ENCODE peak calls at places on chromosome 2, in ten cellular contexts. X, R, J, H, Q, L, W, O, C and P are unnamed samples.

GRCh38 chr2:60533114-60534033 is 20.1 kb downstream of the BCL11A start:
- DNase-seq in X (no peak), R (no peak), J (peak), H (no peak), Q (no peak), L (no peak), W (no peak), O (no peak), C (no peak), P (no peak)

GRCh38 chr2:10658041-10658913 is 31.5 kb downstream of the NOL10 start:
- DNase-seq in X (no peak), R (peak), J (peak), H (peak), Q (no peak), L (no peak), W (no peak), O (no peak), C (no peak), P (no peak)

GRCh38 chr2:73281244-73281643 is 3.0 kb downstream of the FBXO41 start:
- DNase-seq in X (no peak), R (no peak), J (no peak), H (no peak), Q (no peak), L (no peak), W (no peak), O (no peak), C (no peak), P (no peak)

GRCh38 chr2:205743137-205743536 is 60.8 kb downstream of the NRP2 start:
- DNase-seq in X (no peak), R (no peak), J (no peak), H (no peak), Q (no peak), L (no peak), W (no peak), O (peak), C (no peak), P (no peak)

GRCh38 chr2:134146620-134147019 is 107.3 kb upstream of the MGAT5 start:
- DNase-seq in X (no peak), R (peak), J (no peak), H (no peak), Q (no peak), L (no peak), W (no peak), O (no peak), C (no peak), P (no peak)

GRCh38 chr2:172246649-172247048 is 143.9 kb upstream of the DLX2 start:
- DNase-seq in X (no peak), R (peak), J (no peak), H (peak), Q (no peak), L (no peak), W (no peak), O (no peak), C (no peak), P (no peak)

GRCh38 chr2:129233166-129233565 is 746.3 kb upstream of the RAB6C start:
- DNase-seq in X (no peak), R (no peak), J (no peak), H (no peak), Q (no peak), L (no peak), W (no peak), O (no peak), C (no peak), P (peak)

GRCh38 chr2:85542777-85543176 is 3.8 kb downstream of the MAT2A start:
- DNase-seq in X (no peak), R (no peak), J (no peak), H (no peak), Q (no peak), L (no peak), W (no peak), O (no peak), C (no peak), P (no peak)

GRCh38 chr2:70118798-70119454 is 31.6 kb downstream of the PCBP1 start:
- DNase-seq in X (peak), R (no peak), J (peak), H (no peak), Q (no peak), L (no peak), W (no peak), O (no peak), C (no peak), P (no peak)

GRCh38 chr2:48790407-48791170 is 35.1 kb upstream of the LHCGR start:
- DNase-seq in X (no peak), R (no peak), J (no peak), H (no peak), Q (no peak), L (no peak), W (no peak), O (no peak), C (no peak), P (no peak)

GRCh38 chr2:226213717-226214116 is 585.9 kb downstream of the IRS1 start:
- DNase-seq in X (no peak), R (peak), J (peak), H (no peak), Q (no peak), L (no peak), W (no peak), O (no peak), C (no peak), P (no peak)

GRCh38 chr2:81767173-81767720 is 1462.7 kb upstream of the LRRTM1 start:
- DNase-seq in X (no peak), R (peak), J (peak), H (no peak), Q (no peak), L (no peak), W (no peak), O (no peak), C (no peak), P (no peak)

GRCh38 chr2:95059656-95060370 is 34.3 kb downstream of the MAL start:
- DNase-seq in X (no peak), R (no peak), J (no peak), H (no peak), Q (no peak), L (no peak), W (no peak), O (peak), C (no peak), P (no peak)

GRCh38 chr2:119937680-119938079 is 75.2 kb upstream of the EPB41L5 start:
- DNase-seq in X (no peak), R (no peak), J (no peak), H (no peak), Q (no peak), L (no peak), W (no peak), O (no peak), C (no peak), P (no peak)

GRCh38 chr2:119941388-119941787 is 71.5 kb upstream of the EPB41L5 start:
- DNase-seq in X (no peak), R (no peak), J (no peak), H (no peak), Q (no peak), L (no peak), W (no peak), O (no peak), C (no peak), P (no peak)

GRCh38 chr2:119940856-119941255 is 72.0 kb upstream of the EPB41L5 start:
- DNase-seq in X (no peak), R (peak), J (peak), H (no peak), Q (no peak), L (no peak), W (no peak), O (no peak), C (no peak), P (no peak)

GRCh38 chr2:119941981-119942513 is 70.8 kb upstream of the EPB41L5 start:
- DNase-seq in X (no peak), R (no peak), J (no peak), H (no peak), Q (no peak), L (no peak), W (no peak), O (no peak), C (no peak), P (no peak)

DNA sequence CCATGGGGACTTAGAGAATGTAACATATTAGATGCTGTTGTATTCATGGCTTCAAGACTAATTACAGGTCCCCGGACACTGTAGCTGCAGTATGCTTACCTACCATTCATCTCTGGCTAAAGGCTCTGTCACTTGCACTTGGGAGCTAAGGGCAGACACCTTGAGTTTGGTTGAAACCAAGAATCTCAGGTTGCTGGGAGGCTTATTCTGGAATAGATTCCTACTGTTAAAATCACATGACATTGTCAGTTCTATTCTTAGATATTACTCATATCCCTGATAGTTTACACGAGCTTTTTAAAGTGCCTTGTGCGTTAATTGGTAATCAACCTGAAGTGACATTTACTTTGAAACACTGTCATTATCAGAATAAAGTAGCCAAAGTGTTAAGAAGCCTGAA is 73.0 kb upstream of the EPB41L5 start:
- DNase-seq in X (no peak), R (no peak), J (no peak), H (no peak), Q (no peak), L (no peak), W (no peak), O (no peak), C (no peak), P (no peak)
- TF ChIP-seq CTCF in X (no peak), R (no peak), J (no peak), H (no peak), Q (no peak), L (no peak), W (no peak), O (no peak), C (no peak), P (no peak)

DNA sequence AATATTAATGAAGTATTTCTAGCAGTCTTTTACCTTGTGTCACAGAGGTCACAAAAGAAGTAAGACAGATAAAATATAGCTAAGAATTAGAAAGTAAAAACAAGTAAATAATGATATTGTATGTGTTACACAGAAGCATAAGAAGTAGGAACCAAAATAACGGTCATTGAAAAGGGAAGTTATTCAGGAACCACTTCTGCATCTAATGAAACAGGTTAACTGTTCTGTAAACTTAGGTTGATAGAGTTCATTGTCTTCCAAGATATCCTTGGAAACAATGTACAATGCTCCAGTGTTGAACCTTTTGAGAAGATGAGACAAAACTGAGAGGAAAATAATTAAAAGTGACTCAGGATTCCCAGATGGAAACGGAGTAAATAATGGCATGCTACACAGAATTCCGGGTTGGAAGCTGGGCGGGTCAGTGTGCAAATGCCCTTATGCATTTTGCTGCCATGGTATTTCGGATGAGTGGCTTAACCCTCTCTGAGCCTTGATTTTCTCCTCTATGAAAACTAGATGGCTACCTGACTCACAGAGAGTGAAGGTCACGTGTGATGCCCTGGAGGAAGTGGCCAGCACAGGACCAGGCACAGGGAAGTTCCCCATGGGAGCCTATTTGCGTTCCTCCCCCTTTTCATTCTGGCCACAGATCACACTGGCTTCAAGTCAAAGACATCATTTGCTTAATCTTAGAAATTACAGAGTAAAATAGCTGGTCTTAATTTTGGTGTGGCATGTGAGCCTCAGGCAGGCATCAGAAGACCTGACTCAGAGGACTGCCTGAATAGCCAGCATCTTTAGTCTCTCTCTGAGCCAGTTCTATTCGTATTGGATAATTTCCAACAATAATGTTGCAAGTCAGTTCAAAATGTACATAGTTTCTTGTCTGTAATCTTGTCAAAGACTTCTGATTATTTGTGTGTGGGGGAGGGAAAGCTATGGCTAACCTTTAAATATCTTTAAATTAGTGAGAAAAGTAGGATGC is 57.4 kb upstream of the CD302 start:
- DNase-seq in X (no peak), R (peak), J (peak), H (no peak), Q (no peak), L (no peak), W (no peak), O (no peak), C (no peak), P (no peak)
- TF ChIP-seq CTCF in X (no peak), R (no peak), J (no peak), H (no peak), Q (no peak), L (no peak), W (no peak), O (no peak), C (no peak), P (no peak)

GRCh38 chr2:168244318-168244717 is 3.1 kb downstream of the STK39 start:
- DNase-seq in X (no peak), R (no peak), J (no peak), H (no peak), Q (no peak), L (no peak), W (no peak), O (no peak), C (no peak), P (no peak)

GRCh38 chr2:168243061-168243460 is 4.3 kb downstream of the STK39 start:
- DNase-seq in X (no peak), R (no peak), J (no peak), H (no peak), Q (no peak), L (no peak), W (no peak), O (no peak), C (no peak), P (no peak)

GRCh38 chr2:168246483-168247340 is 683 bp downstream of the STK39 start:
- DNase-seq in X (peak), R (peak), J (peak), H (no peak), Q (peak), L (peak), W (peak), O (peak), C (peak), P (peak)

GRCh38 chr2:168246072-168246482 is 1.3 kb downstream of the STK39 start:
- DNase-seq in X (no peak), R (peak), J (no peak), H (no peak), Q (peak), L (no peak), W (no peak), O (no peak), C (no peak), P (no peak)

DNA sequence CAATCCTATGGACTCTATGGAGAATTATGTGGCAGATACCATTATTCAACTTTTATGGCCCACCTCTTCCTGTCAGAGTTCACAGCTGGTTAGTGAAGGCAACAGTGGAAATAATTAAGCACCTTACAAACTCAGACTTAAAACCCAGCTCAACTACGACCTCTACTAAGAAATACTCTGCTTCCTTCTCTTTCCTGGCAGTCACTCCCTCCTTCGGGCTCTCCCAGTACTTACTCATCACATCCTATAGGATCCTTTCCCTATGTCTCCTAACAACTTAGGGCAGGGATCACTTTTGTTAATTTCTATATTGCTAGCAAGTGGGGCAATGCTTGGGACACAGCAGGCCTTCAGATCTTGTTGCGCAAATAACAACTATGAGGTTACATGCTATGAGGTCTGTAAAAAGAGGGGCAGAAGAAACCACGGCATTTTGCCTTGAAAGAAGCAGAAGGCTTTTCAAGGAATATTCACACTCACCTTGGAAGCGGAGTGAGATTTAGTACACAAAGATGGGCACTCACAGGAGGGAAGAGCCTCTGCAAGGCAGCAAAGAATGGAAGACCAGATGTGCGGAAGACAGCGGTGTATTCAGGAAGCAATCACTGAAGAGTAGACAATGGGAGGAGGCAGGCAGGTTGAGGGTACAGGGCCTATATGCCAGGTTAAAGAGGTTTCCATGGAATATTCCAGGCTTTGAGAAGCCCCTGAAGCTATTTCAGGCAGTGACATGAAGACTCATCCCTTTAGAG is 2.1 kb downstream of the STK39 start:
- DNase-seq in X (no peak), R (peak), J (peak), H (no peak), Q (no peak), L (no peak), W (no peak), O (no peak), C (no peak), P (no peak)
- TF ChIP-seq CTCF in X (no peak), R (no peak), J (no peak), H (no peak), Q (no peak), L (no peak), W (no peak), O (no peak), C (no peak), P (no peak)

DNA sequence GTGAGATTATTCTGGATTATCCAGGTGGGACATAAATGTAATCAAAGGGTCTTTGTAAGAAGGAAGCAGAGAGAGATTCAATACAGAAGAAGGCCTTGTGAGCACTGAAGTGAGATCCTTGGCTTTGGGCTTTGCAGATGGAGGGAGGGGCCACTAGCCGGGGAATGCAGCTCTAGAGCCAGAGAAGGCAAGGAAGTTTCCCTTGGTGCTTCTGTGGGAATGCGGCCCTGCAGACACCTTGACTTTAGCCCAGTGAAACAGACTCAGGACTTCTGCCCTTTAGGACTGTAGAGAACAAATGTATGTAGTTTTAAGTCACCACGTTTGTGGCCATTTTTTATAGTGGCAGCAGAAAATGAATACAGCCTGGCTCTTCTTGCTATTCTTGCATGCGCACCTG is 8.1 kb downstream of the NEU2 start:
- DNase-seq in X (no peak), R (no peak), J (no peak), H (no peak), Q (no peak), L (no peak), W (no peak), O (no peak), C (no peak), P (no peak)
- TF ChIP-seq CTCF in X (no peak), R (no peak), J (no peak), H (no peak), Q (no peak), L (no peak), W (no peak), O (no peak), C (no peak), P (no peak)

GRCh38 chr2:3001595-3002184 is 375.9 kb downstream of the EIPR1 start:
- DNase-seq in X (no peak), R (peak), J (peak), H (no peak), Q (no peak), L (no peak), W (no peak), O (no peak), C (no peak), P (peak)
- TF ChIP-seq CTCF in X (peak), R (no peak), J (peak), H (no peak), Q (peak), L (no peak), W (no peak), O (no peak), C (no peak), P (peak)

GRCh38 chr2:151176661-151177060 is 85.0 kb downstream of the RBM43 start:
- DNase-seq in X (no peak), R (no peak), J (no peak), H (no peak), Q (no peak), L (no peak), W (no peak), O (no peak), C (no peak), P (no peak)
- TF ChIP-seq CTCF in X (no peak), R (no peak), J (no peak), H (no peak), Q (no peak), L (no peak), W (no peak), O (no peak), C (no peak), P (no peak)

GRCh38 chr2:36318547-36318946 is 37.0 kb upstream of the CRIM1 start:
- DNase-seq in X (no peak), R (peak), J (peak), H (peak), Q (no peak), L (no peak), W (no peak), O (no peak), C (no peak), P (peak)
- TF ChIP-seq CTCF in X (no peak), R (peak), J (no peak), H (peak), Q (peak), L (no peak), W (no peak), O (no peak), C (no peak), P (peak)

GRCh38 chr2:117411983-117412382 is 402.5 kb upstream of the DDX18 start:
- DNase-seq in X (no peak), R (no peak), J (no peak), H (no peak), Q (no peak), L (no peak), W (no peak), O (no peak), C (no peak), P (no peak)
- TF ChIP-seq CTCF in X (no peak), R (no peak), J (no peak), H (no peak), Q (no peak), L (peak), W (no peak), O (no peak), C (no peak), P (no peak)